ENCODE peak calls at places on chromosomes 12 and 14, in ten cellular contexts. Q is HepG2, G is fibroblast of lung, U is lung, P is epithelial cell of esophagus, M is upper lobe of right lung, V is cardiac fibroblast, H is body of pancreas, E is HCT116, A is heart left ventricle. W is an unnamed sample.

GRCh38 chr12:39628836-39629235 is 9.2 kb upstream of the ABCD2 start:
- DNase-seq in M (no peak), E (no peak), V (no peak), G (no peak), P (no peak), Q (no peak), H (no peak), A (no peak), U (no peak), W (no peak)

GRCh38 chr14:101933209-101933608 is 31.2 kb upstream of the DYNC1H1 start:
- DNase-seq in E (no peak), U (no peak), H (no peak), V (no peak), A (no peak), P (no peak), Q (no peak), G (no peak), M (no peak), W (no peak)

GRCh38 chr12:132766380-132767085 is 4.9 kb upstream of the ANKLE2 start:
- DNase-seq in V (peak), P (no peak), M (no peak), G (peak), U (no peak), A (peak), H (no peak), Q (no peak), E (no peak), W (peak)

GRCh38 chr12:52310622-52311281 is 10.4 kb downstream of the KRT83 start:
- DNase-seq in U (no peak), P (peak), Q (no peak), V (peak), M (no peak), E (no peak), G (peak), A (no peak), H (no peak), W (no peak)

GRCh38 chr12:104475269-104475668 is 18.5 kb downstream of the CHST11 start:
- DNase-seq in H (no peak), V (no peak), G (no peak), Q (no peak), U (no peak), E (no peak), M (no peak), P (no peak), A (no peak), W (no peak)

GRCh38 chr14:54662491-54663116 is 95.7 kb downstream of the SAMD4A start:
- DNase-seq in Q (peak), V (no peak), H (no peak), G (no peak), U (no peak), E (no peak), P (no peak), M (no peak), A (no peak), W (no peak)

GRCh38 chr12:120830052-120830940 is 73.9 kb downstream of the SPPL3 start:
- DNase-seq in E (no peak), V (no peak), P (no peak), M (no peak), A (no peak), H (no peak), G (no peak), Q (peak), U (no peak), W (no peak)

GRCh38 chr12:125797421-125798175 is 732.4 kb downstream of the AACS start:
- DNase-seq in Q (no peak), P (no peak), M (no peak), E (no peak), G (peak), U (no peak), H (no peak), A (no peak), V (peak), W (peak)

GRCh38 chr14:96975116-96975515 is 177.9 kb downstream of the VRK1 start:
- DNase-seq in V (no peak), Q (no peak), E (no peak), M (no peak), H (no peak), A (no peak), G (no peak), P (no peak), U (no peak), W (no peak)

GRCh38 chr14:76473381-76474263 is 97.7 kb downstream of the ESRRB start:
- DNase-seq in H (no peak), M (peak), Q (no peak), G (peak), A (peak), E (no peak), U (no peak), V (peak), P (no peak), W (peak)

GRCh38 chr12:15863258-15863835 is 18.8 kb upstream of the STRAP start:
- DNase-seq in H (no peak), Q (peak), M (no peak), G (no peak), E (no peak), P (no peak), V (no peak), A (no peak), U (no peak), W (no peak)

GRCh38 chr12:81644503-81644902 is 114.6 kb downstream of the PPFIA2 start:
- DNase-seq in E (peak), G (peak), H (no peak), Q (peak), A (no peak), P (peak), V (peak), M (no peak), U (no peak), W (peak)

DNA sequence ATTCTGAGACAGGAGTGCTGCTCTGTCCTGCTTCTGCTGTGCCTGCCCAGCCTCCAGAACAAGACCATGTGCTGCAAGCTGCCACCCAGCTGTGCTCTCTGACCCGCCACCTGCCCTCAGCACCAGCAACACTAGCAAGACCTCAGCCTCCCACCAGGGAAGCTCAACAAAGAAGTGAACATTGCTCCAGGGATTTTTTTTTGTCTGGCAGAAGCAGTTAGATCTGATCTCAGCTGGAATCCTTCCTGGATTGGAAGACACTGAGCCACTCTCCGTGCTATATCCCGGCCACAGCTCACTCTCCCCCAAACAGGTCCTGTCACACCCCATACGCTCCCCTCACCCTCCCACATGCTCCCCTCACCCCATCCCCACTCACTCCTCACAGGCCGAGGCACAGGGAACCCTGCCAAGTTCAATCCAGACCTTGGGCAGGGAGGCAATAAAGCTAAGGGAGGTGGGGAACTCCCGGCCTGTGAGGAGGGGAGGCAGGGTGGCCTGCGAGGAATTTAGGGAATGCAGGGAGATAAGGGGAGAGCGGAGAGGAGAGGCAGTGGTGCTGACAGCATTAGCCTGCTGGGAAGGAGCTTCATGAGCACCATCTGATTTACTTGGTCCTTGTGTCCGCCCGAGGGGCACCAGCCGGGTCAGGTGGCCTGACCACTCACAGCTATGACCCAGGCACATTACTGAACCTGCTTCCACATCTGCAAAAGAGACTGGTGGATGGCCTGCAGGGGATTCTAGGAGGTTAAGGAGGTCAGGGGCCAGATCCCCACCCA is 29.7 kb downstream of the CCDC85C start:
- DNase-seq in M (no peak), Q (peak), H (peak), P (peak), U (peak), E (no peak), A (peak), V (peak), G (peak), W (peak)
- H3K4me3 ChIP-seq in M (no peak), Q (no peak), H (no peak), P (no peak), U (no peak), E (peak), A (no peak), V (no peak), G (peak), W (no peak)

GRCh38 chr12:93989913-93990312 is 158.5 kb upstream of the PLXNC1 start:
- DNase-seq in A (no peak), U (no peak), H (no peak), G (no peak), Q (no peak), V (no peak), M (no peak), E (no peak), P (no peak), W (no peak)

GRCh38 chr12:93991882-93992415 is 156.4 kb upstream of the PLXNC1 start:
- DNase-seq in V (no peak), H (no peak), G (no peak), U (no peak), M (no peak), P (no peak), A (no peak), Q (no peak), E (no peak), W (no peak)

GRCh38 chr12:93996321-93996720 is 152.1 kb upstream of the PLXNC1 start:
- DNase-seq in E (no peak), U (no peak), Q (no peak), G (no peak), H (no peak), M (no peak), A (no peak), V (no peak), P (no peak), W (no peak)

GRCh38 chr12:93990832-93991748 is 157.3 kb upstream of the PLXNC1 start:
- DNase-seq in A (peak), P (peak), G (peak), M (no peak), E (no peak), Q (peak), H (no peak), U (no peak), V (peak), W (peak)
- TF ChIP-seq CTCF in A (peak), P (peak), G (peak), M (peak), E (no peak), Q (peak), H (no peak), U (no peak), V (peak), W (peak)

DNA sequence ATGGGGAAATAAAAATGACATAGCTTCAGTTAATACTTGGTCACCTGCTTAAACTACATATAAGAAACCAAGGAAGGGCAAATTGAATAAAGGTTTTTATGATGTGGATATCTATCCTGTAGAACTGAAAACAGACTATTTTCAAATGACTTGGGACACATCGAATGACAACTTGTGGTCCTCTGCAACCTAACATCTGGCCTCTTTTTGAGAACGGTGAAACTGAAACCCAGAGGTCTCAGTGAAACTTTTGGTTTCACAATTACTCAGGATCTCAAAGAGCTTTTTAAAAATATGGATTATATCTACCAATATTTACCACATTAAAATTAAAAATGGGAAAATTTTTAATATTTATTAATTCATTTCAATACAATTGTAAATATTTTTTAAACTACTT is 65.2 kb downstream of the PPP2R5E start:
- DNase-seq in P (no peak), H (no peak), G (no peak), A (no peak), E (no peak), V (no peak), Q (no peak), U (no peak), M (no peak), W (no peak)
- H3K4me3 ChIP-seq in P (no peak), H (no peak), G (no peak), A (peak), E (no peak), V (no peak), Q (no peak), U (no peak), M (no peak), W (no peak)

DNA sequence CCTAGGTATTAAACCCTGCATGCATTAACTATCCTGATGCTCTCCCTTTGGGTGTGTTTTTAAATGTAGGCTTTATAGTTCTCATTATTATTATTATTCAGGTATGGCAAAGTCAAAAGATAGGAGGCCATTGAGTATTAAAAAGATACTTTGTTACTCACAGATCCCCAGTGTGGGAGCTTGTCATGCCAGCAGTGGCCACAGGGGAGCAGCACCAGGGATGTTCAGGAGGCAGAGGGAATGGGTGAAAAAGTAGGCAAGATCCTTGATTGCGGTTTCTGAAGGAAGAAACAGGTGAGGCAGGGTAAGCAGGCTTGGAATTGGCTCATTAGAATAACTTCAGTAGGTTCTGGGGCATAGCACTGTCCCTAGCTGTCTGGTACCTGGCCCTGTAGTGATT is 382.2 kb downstream of the MED13L start:
- DNase-seq in G (no peak), Q (no peak), A (no peak), M (no peak), V (peak), U (no peak), P (no peak), H (no peak), E (no peak), W (no peak)
- TF ChIP-seq CTCF in G (peak), Q (peak), A (no peak), M (no peak), V (peak), U (no peak), P (peak), H (no peak), E (peak), W (peak)

GRCh38 chr14:56357478-56357877 is 222.1 kb upstream of the TMEM260 start:
- DNase-seq in V (no peak), Q (no peak), E (no peak), H (no peak), M (no peak), A (no peak), P (no peak), G (no peak), U (no peak), W (no peak)
- H3K4me3 ChIP-seq in V (no peak), Q (no peak), E (no peak), H (no peak), M (no peak), A (no peak), P (no peak), G (no peak), U (no peak), W (no peak)

DNA sequence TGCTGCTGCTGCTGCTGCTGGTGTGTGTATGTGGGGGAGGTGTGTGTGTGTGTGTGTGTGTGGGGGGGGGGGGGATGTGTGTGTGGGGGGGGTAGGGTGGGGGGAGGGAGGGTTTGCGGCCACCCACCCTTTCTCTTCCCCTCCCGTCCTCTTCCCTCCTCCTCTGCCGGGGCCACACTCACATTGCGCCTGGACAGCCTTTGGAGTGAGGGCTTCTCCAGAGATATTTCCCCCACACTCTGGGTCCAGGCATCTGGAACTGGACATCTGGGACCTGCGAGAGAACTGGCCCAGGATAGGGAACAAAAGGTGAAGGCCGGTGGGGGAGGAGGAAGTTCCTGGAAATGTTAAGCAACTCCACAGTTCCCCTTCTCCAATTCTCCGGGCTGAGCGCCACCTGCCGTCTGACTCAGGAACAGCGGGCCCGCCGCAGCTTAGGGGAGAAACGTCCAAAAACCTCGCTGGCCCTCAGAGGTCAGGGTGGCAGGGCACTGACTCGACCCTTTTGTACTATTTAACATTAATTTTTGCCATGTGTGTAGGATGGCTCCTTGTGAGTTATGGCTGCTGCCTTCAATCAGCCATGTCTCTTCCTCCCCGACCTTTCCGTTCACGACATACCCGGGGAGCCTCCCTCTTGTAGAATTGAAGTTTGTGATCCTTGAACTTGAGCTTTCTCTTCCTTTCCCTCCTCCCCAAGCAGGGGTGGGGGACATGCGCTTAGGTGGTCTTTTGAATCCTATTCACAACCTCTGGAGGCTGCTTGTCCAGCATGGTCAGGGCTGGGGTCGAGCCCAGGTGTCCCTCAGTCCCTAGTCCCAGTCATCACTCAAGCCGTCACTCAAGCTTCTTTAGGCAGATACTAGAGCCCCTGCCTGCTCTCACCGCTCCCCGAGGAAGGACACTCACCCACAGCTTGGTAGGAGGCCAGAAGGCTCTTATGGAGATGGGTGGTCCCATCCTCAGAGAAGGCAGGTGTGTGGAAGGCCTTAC is at the start of gene C1RL:
- DNase-seq in V (peak), G (peak), P (peak), U (peak), E (peak), A (peak), H (peak), M (peak), Q (peak), W (peak)
- TF ChIP-seq CTCF in V (peak), G (peak), P (peak), U (peak), E (peak), A (peak), H (peak), M (peak), Q (peak), W (peak)

GRCh38 chr12:54214553-54215374 is 26.0 kb upstream of the SMUG1 start:
- DNase-seq in Q (peak), M (peak), P (peak), H (peak), U (peak), V (peak), G (peak), A (peak), E (peak), W (peak)
- H3K4me3 ChIP-seq in Q (no peak), M (no peak), P (peak), H (no peak), U (no peak), V (no peak), G (peak), A (peak), E (peak), W (no peak)

GRCh38 chr12:54240971-54241588 is 38.8 kb downstream of the CBX5 start:
- DNase-seq in G (no peak), V (no peak), A (no peak), U (no peak), Q (no peak), E (no peak), M (no peak), H (no peak), P (peak), W (no peak)
- TF ChIP-seq CTCF in G (no peak), V (no peak), A (no peak), U (no peak), Q (no peak), E (no peak), M (no peak), H (no peak), P (no peak), W (no peak)

W was measured in astrocyte of the spinal cord.